ENCODE peak calls at places on chromosomes 6 and 20, in six cellular contexts. Y, R, Q, W, T and I are unnamed samples.

GRCh38 chr6:21381336-21381963 is 212.1 kb upstream of the SOX4 start:
- DNase-seq in Y (no peak), R (no peak), Q (no peak), W (no peak), T (peak), I (no peak)

GRCh38 chr6:3742426-3743344 is 8.8 kb downstream of the PXDC1 start:
- DNase-seq in Y (peak), R (no peak), Q (no peak), W (peak), T (peak), I (peak)

GRCh38 chr6:129575378-129576118 is 134.4 kb downstream of the ARHGAP18 start:
- DNase-seq in Y (no peak), R (peak), Q (no peak), W (no peak), T (peak), I (no peak)

GRCh38 chr6:73515204-73516101 is 5.4 kb downstream of the EEF1A1 start:
- DNase-seq in Y (no peak), R (peak), Q (no peak), W (peak), T (peak), I (peak)

GRCh38 chr6:119463081-119463626 is 113.6 kb upstream of the MAN1A1 start:
- DNase-seq in Y (no peak), R (no peak), Q (no peak), W (no peak), T (no peak), I (no peak)

GRCh38 chr6:76594109-76594508 is 521.6 kb upstream of the IMPG1 start:
- DNase-seq in Y (no peak), R (no peak), Q (no peak), W (no peak), T (no peak), I (no peak)

GRCh38 chr20:13685623-13686022 is 46.9 kb upstream of the TASP1 start:
- DNase-seq in Y (no peak), R (no peak), Q (no peak), W (no peak), T (no peak), I (no peak)

GRCh38 chr6:122746708-122747107 is 32.8 kb upstream of the FABP7 start:
- DNase-seq in Y (peak), R (no peak), Q (no peak), W (no peak), T (no peak), I (no peak)

GRCh38 chr6:3261518-3261820 is 2.7 kb downstream of the PSMG4 start:
- DNase-seq in Y (no peak), R (no peak), Q (no peak), W (no peak), T (no peak), I (no peak)

GRCh38 chr6:42710316-42710715 is 12.1 kb downstream of the PRPH2 start:
- DNase-seq in Y (no peak), R (no peak), Q (no peak), W (no peak), T (no peak), I (no peak)

GRCh38 chr20:43744121-43744520 is 17.3 kb upstream of the GTSF1L start:
- DNase-seq in Y (no peak), R (no peak), Q (no peak), W (no peak), T (no peak), I (no peak)

GRCh38 chr6:46296586-46296985 is 125.8 kb upstream of the ENPP5 start:
- DNase-seq in Y (no peak), R (no peak), Q (no peak), W (no peak), T (no peak), I (no peak)